ENCODE peak calls at places on chromosomes 4 and X, in four cellular contexts. T, H, U and Y are unnamed samples.

GRCh38 chrX:7252013-7252610 is 104.2 kb upstream of the PUDP start:
- DNase-seq in T (no peak), H (no peak), U (no peak), Y (no peak)

GRCh38 chrX:150060406-150060805 is 122.1 kb upstream of the EOLA2 start:
- DNase-seq in T (no peak), H (no peak), U (no peak), Y (no peak)

GRCh38 chr4:149343614-149344013 is 472.0 kb downstream of the IQCM start:
- DNase-seq in T (no peak), H (no peak), U (no peak), Y (no peak)

GRCh38 chr4:48896845-48897244 is 9.7 kb downstream of the OCIAD2 start:
- DNase-seq in T (no peak), H (no peak), U (no peak), Y (no peak)

GRCh38 chrX:115400960-115401359 is 111.4 kb downstream of the LUZP4 start:
- DNase-seq in T (no peak), H (no peak), U (no peak), Y (no peak)

GRCh38 chr4:76339364-76339763 is 32.8 kb downstream of the STBD1 start:
- DNase-seq in T (no peak), H (no peak), U (no peak), Y (no peak)

GRCh38 chrX:1754077-1754476 is 139.2 kb downstream of the ASMT start:
- DNase-seq in T (no peak), H (no peak), U (no peak), Y (no peak)

GRCh38 chr4:174152717-174153466 is 130.6 kb downstream of the FBXO8 start:
- DNase-seq in T (no peak), H (no peak), U (no peak), Y (no peak)

GRCh38 chr4:51842167-51842553 is 793 bp upstream of the DCUN1D4 start:
- DNase-seq in T (no peak), H (no peak), U (no peak), Y (peak; percentile 20)

GRCh38 chr4:31366041-31366440 is 645.9 kb downstream of the PCDH7 start:
- DNase-seq in T (no peak), H (no peak), U (no peak), Y (no peak)

GRCh38 chr4:139728840-139729239 is 63.2 kb downstream of the MGST2 start:
- DNase-seq in T (no peak), H (no peak), U (no peak), Y (no peak)

GRCh38 chr4:114277690-114278089 is 298.2 kb upstream of the ARSJ start:
- DNase-seq in T (no peak), H (no peak), U (no peak), Y (no peak)

GRCh38 chr4:150343796-150344195 is 238.2 kb upstream of the MAB21L2 start:
- DNase-seq in T (no peak), H (no peak), U (no peak), Y (no peak)

GRCh38 chr4:52932586-52933482 is 70.7 kb downstream of the RASL11B start:
- DNase-seq in T (no peak), H (no peak), U (no peak), Y (no peak)

GRCh38 chr4:8649631-8650261 is 57.2 kb downstream of the CPZ start:
- DNase-seq in T (no peak), H (no peak), U (no peak), Y (peak; percentile 29)

GRCh38 chrX:115560211-115560977 is 580 bp upstream of the PLS3 start:
- DNase-seq in T (no peak), H (no peak), U (no peak), Y (no peak)

GRCh38 chr4:188242041-188242440 is 102.8 kb downstream of the TRIML1 start:
- DNase-seq in T (no peak), H (no peak), U (no peak), Y (no peak)

GRCh38 chrX:145751943-145752342 is 65.7 kb upstream of the SLITRK2 start:
- DNase-seq in T (no peak), H (no peak), U (no peak), Y (no peak)

GRCh38 chr4:146342600-146343192 is 128.4 kb downstream of the REELD1 start:
- DNase-seq in T (no peak), H (peak; percentile 1), U (no peak), Y (no peak)

GRCh38 chr4:129532573-129532972 is 436.6 kb downstream of the C4orf33 start:
- DNase-seq in T (no peak), H (no peak), U (no peak), Y (no peak)

GRCh38 chr4:56976878-56977320 is 507 bp downstream of the NOA1 start:
- DNase-seq in T (peak; percentile 2), H (peak; percentile 40), U (no peak), Y (peak; percentile 38)

GRCh38 chr4:125112536-125112935 is 202.2 kb upstream of the FAT4 start:
- DNase-seq in T (no peak), H (no peak), U (no peak), Y (no peak)

GRCh38 chr4:1843852-1844251 is 12.1 kb downstream of the LETM1 start:
- DNase-seq in T (no peak), H (no peak), U (no peak), Y (no peak)

GRCh38 chrX:151974336-151975227 is at the start of gene GABRE:
- DNase-seq in T (no peak), H (no peak), U (no peak), Y (peak; percentile 83)

GRCh38 chr4:100591156-100591876 is 73.5 kb upstream of the EMCN start:
- DNase-seq in T (no peak), H (no peak), U (no peak), Y (no peak)

GRCh38 chr4:110344165-110344564 is 131.8 kb upstream of the ENPEP start:
- DNase-seq in T (no peak), H (no peak), U (no peak), Y (no peak)

GRCh38 chr4:8556341-8557150 is 23.6 kb upstream of the GPR78 start:
- DNase-seq in T (no peak), H (no peak), U (no peak), Y (no peak)

GRCh38 chr4:53192496-53192895 is 173.4 kb downstream of the SCFD2 start:
- DNase-seq in T (no peak), H (no peak), U (no peak), Y (no peak)

GRCh38 chrX:22159071-22159470 is 113.6 kb upstream of the CBLL2 start:
- DNase-seq in T (no peak), H (no peak), U (no peak), Y (no peak)

GRCh38 chr4:151014521-151015457 is at the start of gene LRBA:
- DNase-seq in T (peak; percentile 48), H (peak; percentile 71), U (peak; percentile 61), Y (peak; percentile 91)

GRCh38 chr4:88043586-88044340 is 36.3 kb downstream of the PKD2 start:
- DNase-seq in T (no peak), H (no peak), U (no peak), Y (no peak)

GRCh38 chrX:72128881-72129280 is 2.8 kb downstream of the RTL5 start:
- DNase-seq in T (no peak), H (no peak), U (no peak), Y (no peak)

GRCh38 chr4:159107203-159107921 is 4.5 kb downstream of the RAPGEF2 start:
- DNase-seq in T (no peak), H (no peak), U (no peak), Y (no peak)

GRCh38 chr4:77662396-77662795 is 56.8 kb downstream of the CXCL13 start:
- DNase-seq in T (no peak), H (no peak), U (no peak), Y (no peak)

GRCh38 chrX:55908685-55909212 is 191.2 kb downstream of the RRAGB start:
- DNase-seq in T (no peak), H (no peak), U (no peak), Y (peak; percentile 16)

GRCh38 chr4:139115226-139115625 is 61.8 kb downstream of the ELF2 start:
- DNase-seq in T (no peak), H (no peak), U (no peak), Y (no peak)

GRCh38 chr4:108350332-108350731 is 181.6 kb upstream of the LEF1 start:
- DNase-seq in T (no peak), H (no peak), U (no peak), Y (no peak)

GRCh38 chrX:80828232-80828631 is 18.6 kb upstream of the BRWD3 start:
- DNase-seq in T (no peak), H (no peak), U (no peak), Y (no peak)

GRCh38 chr4:104901438-104901837 is 245.2 kb upstream of the TET2 start:
- DNase-seq in T (no peak), H (no peak), U (no peak), Y (no peak)

GRCh38 chrX:68832101-68832416 is 3.2 kb downstream of the EFNB1 start:
- DNase-seq in T (peak; percentile 15), H (no peak), U (no peak), Y (peak; percentile 64)